ENCODE peak calls at places on chromosomes 1 and 21, in four cellular contexts. Z, K, M and H are unnamed samples.

GRCh38 chr1:174795806-174796205 is 203.9 kb upstream of the CACYBP start:
- DNase-seq in M (peak), Z (no peak), K (no peak), H (peak)

GRCh38 chr1:10594481-10595050 is 119.8 kb downstream of the PEX14 start:
- DNase-seq in M (no peak), Z (no peak), K (no peak), H (no peak)

GRCh38 chr1:228868731-228869024 is 133.4 kb downstream of the RHOU start:
- DNase-seq in M (no peak), Z (no peak), K (no peak), H (no peak)

GRCh38 chr1:24283326-24284155 is 35.6 kb upstream of the GRHL3 start:
- DNase-seq in K (no peak), Z (no peak), M (peak), H (peak)

GRCh38 chr1:86649618-86650017 is 54.8 kb upstream of the SH3GLB1 start:
- DNase-seq in M (no peak), K (no peak), Z (no peak), H (no peak)

GRCh38 chr1:220217383-220217988 is 54.8 kb downstream of the RAB3GAP2 start:
- DNase-seq in Z (peak), M (peak), K (peak), H (no peak)

GRCh38 chr1:37307907-37308570 is 166.3 kb upstream of the ZC3H12A start:
- DNase-seq in Z (no peak), K (no peak), M (no peak), H (no peak)

GRCh38 chr1:186188004-186188539 is 187.0 kb downstream of the TPR start:
- DNase-seq in Z (no peak), M (peak), K (no peak), H (peak)

GRCh38 chr1:34684246-34684645 is 70.6 kb upstream of the GJB5 start:
- DNase-seq in M (no peak), Z (no peak), K (no peak), H (no peak)

GRCh38 chr1:37721565-37721964 is 29.2 kb downstream of the CDCA8 start:
- DNase-seq in Z (no peak), M (no peak), K (no peak), H (no peak)

GRCh38 chr1:178693368-178693767 is 31.7 kb upstream of the RALGPS2 start:
- DNase-seq in K (peak), M (peak), Z (no peak), H (peak)

GRCh38 chr1:205926213-205926612 is 17.0 kb downstream of the SLC26A9 start:
- DNase-seq in Z (no peak), M (no peak), K (no peak), H (no peak)

GRCh38 chr1:85259118-85259865 is at the start of gene C1orf52:
- DNase-seq in Z (peak), K (peak), M (peak), H (peak)

GRCh38 chr1:25062621-25063255 is 132.7 kb upstream of the RUNX3 start:
- DNase-seq in M (no peak), Z (no peak), K (no peak), H (no peak)

GRCh38 chr1:61851849-61852692 is 109.8 kb downstream of the PATJ start:
- DNase-seq in Z (peak), M (peak), K (peak), H (peak)

GRCh38 chr1:229225331-229225782 is 45.6 kb upstream of the RAB4A start:
- DNase-seq in M (no peak), K (peak), Z (no peak), H (no peak)

GRCh38 chr1:29332204-29332603 is 95.9 kb downstream of the PTPRU start:
- DNase-seq in K (peak), M (peak), Z (peak), H (peak)

GRCh38 chr1:1906185-1907097 is 8.6 kb upstream of the CALML6 start:
- DNase-seq in Z (peak), K (peak), M (peak), H (peak)

GRCh38 chr1:27713869-27714513 is 11.8 kb upstream of the FAM76A start:
- DNase-seq in K (no peak), M (no peak), Z (no peak), H (no peak)

GRCh38 chr1:106022312-106022902 is 1034.1 kb upstream of the PRMT6 start:
- DNase-seq in M (no peak), K (no peak), Z (no peak), H (no peak)

GRCh38 chr1:67390041-67390887 is 39.9 kb downstream of the SERBP1 start:
- DNase-seq in Z (no peak), K (no peak), M (no peak), H (peak)

GRCh38 chr21:21295303-21295702 is 297.1 kb downstream of the NCAM2 start:
- DNase-seq in K (no peak), M (no peak), Z (peak), H (no peak)

GRCh38 chr21:14591277-14591876 is 45.3 kb upstream of the SAMSN1 start:
- DNase-seq in Z (no peak), M (no peak), K (no peak), H (no peak)

GRCh38 chr1:178964469-178965330 is 61.0 kb upstream of the FAM20B start:
- DNase-seq in K (no peak), M (no peak), Z (no peak), H (no peak)

GRCh38 chr1:205693421-205693991 is 13.2 kb upstream of the SLC45A3 start:
- DNase-seq in Z (no peak), K (no peak), M (no peak), H (no peak)

GRCh38 chr1:243623831-243624230 is 226.2 kb downstream of the AKT3 start:
- DNase-seq in K (no peak), M (no peak), Z (no peak), H (peak)

GRCh38 chr21:15669247-15669646 is 60.5 kb upstream of the USP25 start:
- DNase-seq in K (no peak), M (no peak), Z (no peak), H (peak)

GRCh38 chr21:26732442-26733221 is 112.6 kb downstream of the ADAMTS1 start:
- DNase-seq in K (peak), Z (no peak), M (peak), H (peak)

GRCh38 chr1:65952692-65953091 is 160.0 kb downstream of the PDE4B start:
- DNase-seq in K (no peak), M (no peak), Z (peak), H (peak)

GRCh38 chr1:240976685-240977084 is 364.7 kb upstream of the GREM2 start:
- DNase-seq in Z (no peak), M (no peak), K (no peak), H (no peak)

GRCh38 chr1:11522400-11523235 is 43.7 kb downstream of the DISP3 start:
- DNase-seq in M (no peak), Z (no peak), K (no peak), H (no peak)

GRCh38 chr1:75736016-75736415 is 11.5 kb downstream of the ACADM start:
- DNase-seq in K (no peak), M (no peak), Z (no peak), H (no peak)

GRCh38 chr1:222592171-222592570 is 2.4 kb upstream of the TAF1A start:
- DNase-seq in K (no peak), Z (no peak), M (no peak), H (peak)

DNA sequence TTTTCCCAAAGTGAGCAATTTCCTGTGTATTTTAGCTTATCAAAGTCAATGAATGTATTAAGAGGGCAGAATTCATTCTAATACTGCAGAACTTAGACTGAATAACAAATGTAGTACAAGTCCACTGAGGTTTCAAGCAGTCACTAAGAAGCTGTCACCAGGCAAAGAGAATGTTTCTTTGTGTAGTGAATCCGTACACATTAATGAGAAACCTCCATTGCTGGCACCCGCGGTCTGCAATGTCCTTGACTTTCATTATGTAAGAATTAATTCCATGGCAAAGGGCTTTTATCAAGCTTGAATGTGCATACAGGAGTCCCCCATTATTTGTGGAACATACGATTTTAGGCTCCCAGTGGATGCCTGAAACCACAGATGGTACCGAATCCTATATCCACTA is 719.5 kb upstream of the TMPRSS15 start:
- DNase-seq in K (no peak), M (no peak), Z (no peak), H (no peak)
- TF ChIP-seq MAZ in K (no peak), M (no peak), Z (no peak), H (no peak)

DNA sequence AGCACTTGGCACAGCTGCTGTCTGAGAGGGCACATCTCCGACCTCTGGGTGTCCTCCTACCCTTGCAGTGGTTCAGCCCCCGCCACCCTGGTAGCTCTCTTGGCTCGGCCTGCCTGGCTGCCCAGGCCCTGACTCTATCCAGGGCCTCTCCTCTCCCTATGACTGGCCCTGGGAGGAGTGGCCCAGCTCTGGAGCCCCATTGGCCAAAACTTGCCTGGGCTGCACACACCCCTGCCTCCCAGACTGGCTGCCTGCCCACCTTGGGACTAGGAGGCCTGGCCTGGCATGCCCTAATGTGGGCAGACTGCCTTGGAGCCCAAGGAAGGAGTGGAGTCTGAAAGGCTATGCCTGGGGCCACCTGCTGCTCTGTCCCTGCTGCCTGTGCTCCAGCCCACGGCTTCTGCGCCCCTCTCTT is 33.6 kb downstream of the ACOT11 start:
- DNase-seq in K (peak), M (peak), Z (no peak), H (peak)
- TF ChIP-seq MAZ in K (no peak), M (no peak), Z (no peak), H (peak)

DNA sequence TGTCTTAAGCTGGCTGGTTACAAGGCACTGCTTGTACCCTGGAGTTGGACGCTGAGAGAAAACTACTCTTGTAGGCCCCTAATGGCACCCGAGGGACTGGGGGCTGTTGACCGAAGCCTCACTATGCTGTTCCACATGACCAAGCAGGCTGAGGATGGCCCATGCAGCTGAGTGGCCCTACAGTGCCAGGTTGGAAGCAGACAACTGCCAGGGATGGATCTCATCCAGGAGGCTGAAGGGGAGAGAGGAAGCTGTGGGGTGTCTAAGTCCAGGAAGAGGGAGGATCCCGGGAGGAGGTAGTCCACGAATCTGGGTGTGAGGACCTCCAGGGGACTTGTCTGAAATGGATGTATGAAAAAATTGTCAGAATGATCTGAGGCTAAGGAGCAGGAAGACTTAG is 45.8 kb downstream of the FOXD2 start:
- DNase-seq in M (no peak), K (no peak), Z (no peak), H (no peak)
- TF ChIP-seq MAZ in M (no peak), K (no peak), Z (no peak), H (no peak)

GRCh38 chr1:100443739-100444571 is 91.6 kb downstream of the CDC14A start:
- DNase-seq in M (no peak), Z (no peak), K (no peak), H (peak)
- TF ChIP-seq MAZ in M (no peak), Z (no peak), K (no peak), H (no peak)